ENCODE peak calls at places on chromosomes 16 and 17, in five cellular contexts. One of them, this sample, is unnamed.

GRCh38 chr17:73539176-73539575 is 105.1 kb downstream of the SDK2 start:
- ATAC-seq in K562: no peak
- ATAC-seq in A549: no peak
- ATAC-seq in left lung: no peak
- ATAC-seq in IMR-90: no peak
- ATAC-seq in this sample: no peak

GRCh38 chr17:78366109-78366848 is 6.4 kb upstream of the SOCS3 start:
- ATAC-seq in A549: no peak
- ATAC-seq in K562: no peak
- ATAC-seq in IMR-90: peak
- ATAC-seq in left lung: peak
- ATAC-seq in this sample: peak

GRCh38 chr16:66881014-66881417 is 701 bp downstream of the PDP2 start:
- ATAC-seq in IMR-90: peak
- ATAC-seq in A549: peak
- ATAC-seq in K562: peak
- ATAC-seq in left lung: peak
- ATAC-seq in this sample: no peak

GRCh38 chr16:5738586-5738985 is 641.0 kb upstream of the EEF2KMT start:
- ATAC-seq in A549: no peak
- ATAC-seq in K562: no peak
- ATAC-seq in left lung: no peak
- ATAC-seq in IMR-90: no peak
- ATAC-seq in this sample: no peak

GRCh38 chr17:74822329-74823175 is 37.1 kb downstream of the GRIN2C start:
- ATAC-seq in A549: no peak
- ATAC-seq in K562: no peak
- ATAC-seq in left lung: no peak
- ATAC-seq in IMR-90: no peak
- ATAC-seq in this sample: peak

GRCh38 chr17:16934133-16934795 is 37.7 kb downstream of the TNFRSF13B start:
- ATAC-seq in A549: no peak
- ATAC-seq in IMR-90: no peak
- ATAC-seq in left lung: no peak
- ATAC-seq in K562: no peak
- ATAC-seq in this sample: no peak

GRCh38 chr17:82072827-82073226 is 7.2 kb upstream of the DUS1L start:
- ATAC-seq in IMR-90: no peak
- ATAC-seq in A549: no peak
- ATAC-seq in K562: no peak
- ATAC-seq in left lung: no peak
- ATAC-seq in this sample: no peak

GRCh38 chr17:30823425-30823824 is 1.1 kb downstream of the CRLF3 start:
- ATAC-seq in A549: no peak
- ATAC-seq in IMR-90: no peak
- ATAC-seq in left lung: no peak
- ATAC-seq in K562: no peak
- ATAC-seq in this sample: no peak

GRCh38 chr16:88064889-88065746 is 113.9 kb downstream of the BANP start:
- ATAC-seq in left lung: no peak
- ATAC-seq in IMR-90: no peak
- ATAC-seq in K562: no peak
- ATAC-seq in A549: no peak
- ATAC-seq in this sample: no peak

GRCh38 chr17:32159586-32160438 is 17.5 kb downstream of the RHOT1 start:
- ATAC-seq in IMR-90: no peak
- ATAC-seq in left lung: no peak
- ATAC-seq in K562: no peak
- ATAC-seq in A549: peak
- ATAC-seq in this sample: no peak

GRCh38 chr16:19307587-19308241 is 22.2 kb downstream of the CLEC19A start:
- ATAC-seq in K562: peak
- ATAC-seq in IMR-90: no peak
- ATAC-seq in left lung: no peak
- ATAC-seq in A549: no peak
- ATAC-seq in this sample: no peak

GRCh38 chr17:1486802-1487695 is 5.4 kb downstream of the MYO1C start:
- ATAC-seq in left lung: peak
- ATAC-seq in K562: no peak
- ATAC-seq in A549: peak
- ATAC-seq in IMR-90: no peak
- ATAC-seq in this sample: peak

GRCh38 chr17:80907281-80907680 is 84.4 kb upstream of the CHMP6 start:
- ATAC-seq in A549: no peak
- ATAC-seq in left lung: no peak
- ATAC-seq in K562: no peak
- ATAC-seq in IMR-90: no peak
- ATAC-seq in this sample: no peak

GRCh38 chr17:8869416-8869815 is 1.9 kb upstream of the PIK3R6 start:
- ATAC-seq in left lung: no peak
- ATAC-seq in A549: no peak
- ATAC-seq in IMR-90: no peak
- ATAC-seq in K562: no peak
- ATAC-seq in this sample: no peak

GRCh38 chr17:82283208-82283749 is 9.8 kb upstream of the CSNK1D start:
- ATAC-seq in A549: peak
- ATAC-seq in K562: peak
- ATAC-seq in left lung: no peak
- ATAC-seq in IMR-90: peak
- ATAC-seq in this sample: no peak

GRCh38 chr17:75856062-75856681 is 1.0 kb upstream of the WBP2 start:
- ATAC-seq in K562: peak
- ATAC-seq in left lung: peak
- ATAC-seq in IMR-90: no peak
- ATAC-seq in A549: peak
- ATAC-seq in this sample: peak

GRCh38 chr16:88581033-88581432 is 10.8 kb downstream of the ZC3H18 start:
- ATAC-seq in IMR-90: no peak
- ATAC-seq in K562: no peak
- ATAC-seq in left lung: no peak
- ATAC-seq in A549: no peak
- ATAC-seq in this sample: no peak

GRCh38 chr16:29873319-29873718 is 10.3 kb upstream of the CDIPT start:
- ATAC-seq in A549: no peak
- ATAC-seq in K562: no peak
- ATAC-seq in left lung: no peak
- ATAC-seq in IMR-90: no peak
- ATAC-seq in this sample: no peak

GRCh38 chr16:58960484-58960883 is 226.4 kb upstream of the GOT2 start:
- ATAC-seq in left lung: no peak
- ATAC-seq in A549: no peak
- ATAC-seq in IMR-90: no peak
- ATAC-seq in K562: no peak
- ATAC-seq in this sample: no peak

GRCh38 chr16:75105306-75106061 is 11.1 kb downstream of the LDHD start:
- ATAC-seq in IMR-90: peak
- ATAC-seq in K562: no peak
- ATAC-seq in left lung: peak
- ATAC-seq in A549: no peak
- ATAC-seq in this sample: peak

GRCh38 chr17:15463363-15463762 is 4.1 kb downstream of the CDRT4 start:
- ATAC-seq in IMR-90: peak
- ATAC-seq in A549: no peak
- ATAC-seq in K562: no peak
- ATAC-seq in left lung: peak
- ATAC-seq in this sample: peak

GRCh38 chr16:57061084-57061905 is 31.1 kb upstream of the CPNE2 start:
- ATAC-seq in A549: peak
- ATAC-seq in left lung: peak
- ATAC-seq in K562: peak
- ATAC-seq in IMR-90: peak
- ATAC-seq in this sample: peak

GRCh38 chr17:27834571-27834970 is 34.2 kb upstream of the NOS2 start:
- ATAC-seq in IMR-90: no peak
- ATAC-seq in K562: no peak
- ATAC-seq in A549: no peak
- ATAC-seq in left lung: no peak
- ATAC-seq in this sample: no peak

GRCh38 chr17:68587026-68587425 is 14.1 kb downstream of the FAM20A start:
- ATAC-seq in A549: no peak
- ATAC-seq in IMR-90: no peak
- ATAC-seq in left lung: no peak
- ATAC-seq in K562: no peak
- ATAC-seq in this sample: no peak

GRCh38 chr16:35506018-35506897 is 2046.8 kb downstream of the TP53TG3F start:
- ATAC-seq in IMR-90: no peak
- ATAC-seq in A549: peak
- ATAC-seq in left lung: no peak
- ATAC-seq in K562: peak
- ATAC-seq in this sample: no peak

GRCh38 chr17:49703557-49704277 is 4.0 kb downstream of the SLC35B1 start:
- ATAC-seq in left lung: peak
- ATAC-seq in A549: peak
- ATAC-seq in IMR-90: no peak
- ATAC-seq in K562: no peak
- ATAC-seq in this sample: no peak
- H3K4me3 ChIP-seq in left lung: no peak
- H3K4me3 ChIP-seq in A549: no peak
- H3K4me3 ChIP-seq in IMR-90: no peak
- H3K4me3 ChIP-seq in K562: no peak
- H3K4me3 ChIP-seq in this sample: no peak

DNA sequence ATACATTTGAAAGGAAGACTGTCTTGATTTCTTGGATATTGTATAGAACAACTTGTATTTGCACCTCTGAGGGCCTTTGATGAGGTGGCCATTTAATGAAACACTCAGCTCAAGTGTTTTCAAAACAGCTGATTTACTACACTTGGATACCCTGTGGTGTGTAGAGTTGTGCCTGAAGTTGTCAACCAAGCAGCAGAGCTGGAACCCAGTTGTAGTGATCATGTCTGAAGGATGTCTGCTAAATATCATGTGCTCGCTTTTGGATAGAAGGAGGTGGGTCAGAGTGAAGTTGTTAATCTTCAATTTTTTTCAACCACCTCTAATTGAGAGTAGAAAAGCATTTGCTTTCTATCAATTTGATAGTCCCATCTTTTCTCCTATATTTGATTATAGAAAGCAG is 175.9 kb upstream of the TBX2 start:
- ATAC-seq in IMR-90: no peak
- ATAC-seq in left lung: no peak
- ATAC-seq in K562: no peak
- ATAC-seq in A549: no peak
- ATAC-seq in this sample: no peak
- TF ChIP-seq CTCF in IMR-90: no peak
- TF ChIP-seq CTCF in left lung: no peak
- TF ChIP-seq CTCF in K562: no peak
- TF ChIP-seq CTCF in A549: no peak
- TF ChIP-seq CTCF in this sample: no peak

DNA sequence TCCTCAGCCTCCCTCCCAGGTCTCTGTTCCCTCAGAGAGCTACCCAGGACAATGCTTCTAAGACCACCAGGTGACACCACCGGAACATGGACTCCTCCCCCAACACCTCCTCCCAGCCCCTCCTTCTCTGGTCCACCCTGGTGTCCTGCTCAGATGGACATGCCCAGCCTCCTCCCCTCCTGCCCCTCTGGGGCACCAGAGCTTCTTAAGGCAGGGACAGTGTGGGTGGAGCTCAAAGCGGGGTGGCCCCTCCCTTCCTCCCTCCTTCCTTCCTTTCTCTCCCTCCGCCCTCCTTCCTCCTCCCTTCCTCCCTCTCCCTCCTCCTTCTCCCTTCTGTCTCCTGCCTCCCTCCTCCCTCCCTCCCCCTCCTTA is 22.7 kb downstream of the TRPV3 start:
- ATAC-seq in left lung: peak
- ATAC-seq in K562: no peak
- ATAC-seq in A549: peak
- ATAC-seq in IMR-90: peak
- ATAC-seq in this sample: peak
- H3K4me3 ChIP-seq in left lung: no peak
- H3K4me3 ChIP-seq in K562: no peak
- H3K4me3 ChIP-seq in A549: peak
- H3K4me3 ChIP-seq in IMR-90: no peak
- H3K4me3 ChIP-seq in this sample: peak

GRCh38 chr17:11996722-11997146 is 541 bp downstream of the ZNF18 start:
- ATAC-seq in IMR-90: no peak
- ATAC-seq in A549: no peak
- ATAC-seq in K562: peak
- ATAC-seq in left lung: peak
- ATAC-seq in this sample: no peak
- TF ChIP-seq CTCF in IMR-90: no peak
- TF ChIP-seq CTCF in A549: no peak
- TF ChIP-seq CTCF in K562: no peak
- TF ChIP-seq CTCF in left lung: peak
- TF ChIP-seq CTCF in this sample: peak

GRCh38 chr17:59361916-59362810 is 30.7 kb downstream of the YPEL2 start:
- ATAC-seq in left lung: no peak
- ATAC-seq in A549: no peak
- ATAC-seq in IMR-90: peak
- ATAC-seq in K562: no peak
- ATAC-seq in this sample: no peak
- H3K4me3 ChIP-seq in left lung: no peak
- H3K4me3 ChIP-seq in A549: no peak
- H3K4me3 ChIP-seq in IMR-90: no peak
- H3K4me3 ChIP-seq in K562: no peak
- H3K4me3 ChIP-seq in this sample: no peak

GRCh38 chr17:70608957-70609356 is 439.6 kb downstream of the KCNJ2 start:
- ATAC-seq in A549: no peak
- ATAC-seq in left lung: no peak
- ATAC-seq in IMR-90: no peak
- ATAC-seq in K562: no peak
- ATAC-seq in this sample: no peak

GRCh38 chr17:70613681-70614080 is 444.3 kb downstream of the KCNJ2 start:
- ATAC-seq in left lung: no peak
- ATAC-seq in IMR-90: no peak
- ATAC-seq in A549: no peak
- ATAC-seq in K562: no peak
- ATAC-seq in this sample: no peak

GRCh38 chr17:70610161-70610560 is 440.8 kb downstream of the KCNJ2 start:
- ATAC-seq in left lung: no peak
- ATAC-seq in A549: no peak
- ATAC-seq in IMR-90: no peak
- ATAC-seq in K562: no peak
- ATAC-seq in this sample: no peak

GRCh38 chr17:70608193-70608592 is 438.9 kb downstream of the KCNJ2 start:
- ATAC-seq in left lung: no peak
- ATAC-seq in K562: no peak
- ATAC-seq in IMR-90: no peak
- ATAC-seq in A549: no peak
- ATAC-seq in this sample: no peak

DNA sequence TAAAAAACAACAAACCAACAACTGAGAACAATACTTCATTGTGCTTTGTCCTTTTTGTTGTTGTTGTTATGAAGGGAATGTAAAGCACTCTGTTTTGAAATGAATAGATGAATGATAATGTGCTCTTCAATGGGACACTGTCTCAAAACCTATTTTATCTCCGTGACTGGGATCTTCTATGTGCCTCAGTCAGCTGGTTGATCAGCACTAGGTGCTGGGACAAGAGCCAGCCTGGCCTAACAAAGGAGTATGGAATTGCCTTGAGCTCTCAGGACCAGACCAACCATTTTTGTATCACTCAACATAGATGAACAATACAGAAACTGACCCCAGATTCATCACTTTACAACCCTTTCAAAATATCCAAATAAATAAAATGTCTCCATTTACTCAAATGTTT is 440.2 kb downstream of the KCNJ2 start:
- ATAC-seq in left lung: no peak
- ATAC-seq in IMR-90: no peak
- ATAC-seq in K562: no peak
- ATAC-seq in A549: no peak
- ATAC-seq in this sample: no peak
- TF ChIP-seq CTCF in left lung: no peak
- TF ChIP-seq CTCF in IMR-90: no peak
- TF ChIP-seq CTCF in K562: no peak
- TF ChIP-seq CTCF in A549: no peak
- TF ChIP-seq CTCF in this sample: no peak

This sample was measured in gastroesophageal sphincter.